ENCODE peak calls at places on chromosomes 4 and X, in ten cellular contexts. One of them, this sample, is unnamed.

GRCh38 chr4:184061582-184061981 is 156.1 kb downstream of the ENPP6 start:
- DNase-seq in endodermal cell: peak; percentile 67
- DNase-seq in tibial artery: no peak
- DNase-seq in heart left ventricle: no peak
- DNase-seq in left ventricle myocardium inferior: no peak
- DNase-seq in heart right ventricle: no peak
- DNase-seq in hepatocyte: no peak
- DNase-seq in esophagus muscularis mucosa: no peak
- DNase-seq in PC-9: no peak
- DNase-seq in A549: no peak
- DNase-seq in this sample: no peak

GRCh38 chr4:171813195-171813955 is at the start of gene GALNTL6:
- DNase-seq in PC-9: no peak
- DNase-seq in esophagus muscularis mucosa: no peak
- DNase-seq in endodermal cell: no peak
- DNase-seq in heart left ventricle: no peak
- DNase-seq in A549: peak; percentile 6
- DNase-seq in hepatocyte: peak; percentile 43
- DNase-seq in left ventricle myocardium inferior: no peak
- DNase-seq in tibial artery: no peak
- DNase-seq in heart right ventricle: peak; percentile 9
- DNase-seq in this sample: no peak

GRCh38 chr4:125187221-125187620 is 127.5 kb upstream of the FAT4 start:
- DNase-seq in heart right ventricle: no peak
- DNase-seq in left ventricle myocardium inferior: no peak
- DNase-seq in heart left ventricle: no peak
- DNase-seq in A549: peak; percentile 1
- DNase-seq in hepatocyte: no peak
- DNase-seq in PC-9: no peak
- DNase-seq in esophagus muscularis mucosa: no peak
- DNase-seq in tibial artery: no peak
- DNase-seq in endodermal cell: no peak
- DNase-seq in this sample: no peak

GRCh38 chr4:91212140-91212681 is 1085.0 kb downstream of the CCSER1 start:
- DNase-seq in hepatocyte: no peak
- DNase-seq in esophagus muscularis mucosa: no peak
- DNase-seq in PC-9: no peak
- DNase-seq in A549: no peak
- DNase-seq in heart right ventricle: no peak
- DNase-seq in tibial artery: no peak
- DNase-seq in left ventricle myocardium inferior: no peak
- DNase-seq in heart left ventricle: no peak
- DNase-seq in endodermal cell: no peak
- DNase-seq in this sample: no peak

GRCh38 chrX:16516473-16516872 is 133.5 kb upstream of the S100G start:
- DNase-seq in PC-9: no peak
- DNase-seq in heart right ventricle: no peak
- DNase-seq in esophagus muscularis mucosa: no peak
- DNase-seq in left ventricle myocardium inferior: no peak
- DNase-seq in hepatocyte: no peak
- DNase-seq in endodermal cell: no peak
- DNase-seq in A549: no peak
- DNase-seq in heart left ventricle: no peak
- DNase-seq in tibial artery: no peak
- DNase-seq in this sample: no peak

GRCh38 chrX:480861-481417 is 94.2 kb upstream of the PPP2R3B start:
- DNase-seq in esophagus muscularis mucosa: no peak
- DNase-seq in left ventricle myocardium inferior: no peak
- DNase-seq in heart left ventricle: no peak
- DNase-seq in tibial artery: no peak
- DNase-seq in A549: no peak
- DNase-seq in hepatocyte: no peak
- DNase-seq in endodermal cell: peak; percentile 33
- DNase-seq in heart right ventricle: no peak
- DNase-seq in PC-9: no peak
- DNase-seq in this sample: no peak

GRCh38 chr4:37666625-37667071 is 19.5 kb downstream of the RELL1 start:
- DNase-seq in heart right ventricle: no peak
- DNase-seq in heart left ventricle: peak; percentile 43
- DNase-seq in hepatocyte: peak; percentile 84
- DNase-seq in left ventricle myocardium inferior: no peak
- DNase-seq in A549: peak; percentile 87
- DNase-seq in tibial artery: peak; percentile 67
- DNase-seq in endodermal cell: no peak
- DNase-seq in PC-9: peak; percentile 95
- DNase-seq in esophagus muscularis mucosa: no peak
- DNase-seq in this sample: no peak

GRCh38 chr4:111512081-111512774 is 633.0 kb upstream of the FAM241A start:
- DNase-seq in hepatocyte: peak; percentile 18
- DNase-seq in esophagus muscularis mucosa: no peak
- DNase-seq in left ventricle myocardium inferior: no peak
- DNase-seq in heart right ventricle: no peak
- DNase-seq in endodermal cell: no peak
- DNase-seq in PC-9: no peak
- DNase-seq in tibial artery: no peak
- DNase-seq in heart left ventricle: no peak
- DNase-seq in A549: peak; percentile 71
- DNase-seq in this sample: no peak

GRCh38 chr4:85603437-85604336 is 128.7 kb downstream of the ARHGAP24 start:
- DNase-seq in PC-9: no peak
- DNase-seq in hepatocyte: no peak
- DNase-seq in endodermal cell: no peak
- DNase-seq in A549: no peak
- DNase-seq in heart right ventricle: no peak
- DNase-seq in tibial artery: no peak
- DNase-seq in esophagus muscularis mucosa: no peak
- DNase-seq in left ventricle myocardium inferior: no peak
- DNase-seq in heart left ventricle: no peak
- DNase-seq in this sample: no peak

GRCh38 chrX:34058005-34058404 is 74.1 kb downstream of the FAM47A start:
- DNase-seq in heart right ventricle: no peak
- DNase-seq in esophagus muscularis mucosa: no peak
- DNase-seq in endodermal cell: peak; percentile 39
- DNase-seq in hepatocyte: no peak
- DNase-seq in A549: no peak
- DNase-seq in tibial artery: no peak
- DNase-seq in PC-9: no peak
- DNase-seq in left ventricle myocardium inferior: no peak
- DNase-seq in heart left ventricle: no peak
- DNase-seq in this sample: no peak

GRCh38 chr4:175066923-175067627 is 148.9 kb downstream of the ADAM29 start:
- DNase-seq in tibial artery: no peak
- DNase-seq in PC-9: no peak
- DNase-seq in endodermal cell: no peak
- DNase-seq in heart left ventricle: no peak
- DNase-seq in esophagus muscularis mucosa: no peak
- DNase-seq in left ventricle myocardium inferior: no peak
- DNase-seq in hepatocyte: no peak
- DNase-seq in A549: no peak
- DNase-seq in heart right ventricle: no peak
- DNase-seq in this sample: no peak

GRCh38 chr4:93897559-93897958 is 69.0 kb downstream of the ATOH1 start:
- DNase-seq in hepatocyte: peak; percentile 8
- DNase-seq in left ventricle myocardium inferior: no peak
- DNase-seq in A549: peak; percentile 7
- DNase-seq in tibial artery: no peak
- DNase-seq in PC-9: no peak
- DNase-seq in esophagus muscularis mucosa: no peak
- DNase-seq in endodermal cell: no peak
- DNase-seq in heart left ventricle: no peak
- DNase-seq in heart right ventricle: no peak
- DNase-seq in this sample: no peak

GRCh38 chrX:153782324-153782723 is 1.5 kb downstream of the SRPK3 start:
- DNase-seq in PC-9: no peak
- DNase-seq in tibial artery: no peak
- DNase-seq in A549: no peak
- DNase-seq in esophagus muscularis mucosa: no peak
- DNase-seq in left ventricle myocardium inferior: no peak
- DNase-seq in hepatocyte: no peak
- DNase-seq in endodermal cell: peak; percentile 74
- DNase-seq in heart left ventricle: no peak
- DNase-seq in heart right ventricle: no peak
- DNase-seq in this sample: no peak
- TF ChIP-seq CTCF in PC-9: no peak
- TF ChIP-seq CTCF in tibial artery: no peak
- TF ChIP-seq CTCF in A549: no peak
- TF ChIP-seq CTCF in esophagus muscularis mucosa: no peak
- TF ChIP-seq CTCF in left ventricle myocardium inferior: no peak
- TF ChIP-seq CTCF in hepatocyte: no peak
- TF ChIP-seq CTCF in endodermal cell: peak; percentile 57
- TF ChIP-seq CTCF in heart left ventricle: no peak
- TF ChIP-seq CTCF in heart right ventricle: no peak
- TF ChIP-seq CTCF in this sample: no peak

DNA sequence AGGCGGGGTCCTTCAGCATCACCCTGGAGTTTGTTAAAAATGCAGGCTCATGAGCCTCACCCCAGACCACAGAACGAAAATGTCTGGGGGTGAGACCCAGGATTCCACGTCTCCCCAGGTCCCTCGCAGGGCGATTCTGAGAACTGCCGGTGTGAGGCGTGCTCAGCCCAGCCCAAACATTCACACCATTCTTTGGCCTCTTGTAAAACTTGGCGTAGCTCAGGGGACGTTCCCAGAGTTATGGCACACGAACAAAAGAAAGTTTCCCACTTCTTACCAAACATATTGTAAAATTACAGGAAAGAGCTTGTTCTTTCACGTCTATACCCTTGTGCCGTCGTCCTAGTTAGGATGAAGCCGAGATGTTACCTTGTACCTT is 12.9 kb downstream of the CD99 start:
- DNase-seq in hepatocyte: no peak
- DNase-seq in esophagus muscularis mucosa: no peak
- DNase-seq in endodermal cell: peak; percentile 67
- DNase-seq in A549: no peak
- DNase-seq in heart right ventricle: peak; percentile 44
- DNase-seq in heart left ventricle: peak; percentile 63
- DNase-seq in PC-9: no peak
- DNase-seq in tibial artery: peak; percentile 62
- DNase-seq in left ventricle myocardium inferior: peak; percentile 47
- DNase-seq in this sample: no peak
- H3K4me1 ChIP-seq in hepatocyte: peaks cover 43% of the 10 kb centered on the region
- H3K4me1 ChIP-seq in esophagus muscularis mucosa: peaks cover 100% of the 10 kb centered on the region
- H3K4me1 ChIP-seq in endodermal cell: no peaks in the 10 kb centered on the region
- H3K4me1 ChIP-seq in A549: peaks cover 38% of the 10 kb centered on the region
- H3K4me1 ChIP-seq in heart right ventricle: peaks cover 97% of the 10 kb centered on the region
- H3K4me1 ChIP-seq in heart left ventricle: peaks cover 74% of the 10 kb centered on the region
- H3K4me1 ChIP-seq in PC-9: peaks cover 40% of the 10 kb centered on the region
- H3K4me1 ChIP-seq in tibial artery: peaks cover 57% of the 10 kb centered on the region
- H3K4me1 ChIP-seq in left ventricle myocardium inferior: peaks cover 99% of the 10 kb centered on the region
- H3K4me1 ChIP-seq in this sample: peaks cover 78% of the 10 kb centered on the region

GRCh38 chr4:56127698-56128097 is 179.0 kb downstream of the CEP135 start:
- DNase-seq in esophagus muscularis mucosa: no peak
- DNase-seq in left ventricle myocardium inferior: no peak
- DNase-seq in PC-9: no peak
- DNase-seq in hepatocyte: no peak
- DNase-seq in heart left ventricle: no peak
- DNase-seq in tibial artery: no peak
- DNase-seq in endodermal cell: no peak
- DNase-seq in heart right ventricle: no peak
- DNase-seq in A549: no peak
- DNase-seq in this sample: no peak

GRCh38 chr4:56128231-56128630 is 179.5 kb downstream of the CEP135 start:
- DNase-seq in PC-9: no peak
- DNase-seq in heart right ventricle: no peak
- DNase-seq in left ventricle myocardium inferior: no peak
- DNase-seq in hepatocyte: no peak
- DNase-seq in A549: no peak
- DNase-seq in esophagus muscularis mucosa: no peak
- DNase-seq in endodermal cell: no peak
- DNase-seq in heart left ventricle: no peak
- DNase-seq in tibial artery: no peak
- DNase-seq in this sample: no peak

GRCh38 chr4:56130609-56131150 is 181.9 kb downstream of the CEP135 start:
- DNase-seq in endodermal cell: no peak
- DNase-seq in esophagus muscularis mucosa: no peak
- DNase-seq in hepatocyte: no peak
- DNase-seq in A549: no peak
- DNase-seq in PC-9: no peak
- DNase-seq in heart right ventricle: no peak
- DNase-seq in heart left ventricle: no peak
- DNase-seq in tibial artery: no peak
- DNase-seq in left ventricle myocardium inferior: no peak
- DNase-seq in this sample: no peak

GRCh38 chr4:56132835-56133234 is 184.1 kb downstream of the CEP135 start:
- DNase-seq in esophagus muscularis mucosa: no peak
- DNase-seq in PC-9: no peak
- DNase-seq in A549: no peak
- DNase-seq in heart right ventricle: no peak
- DNase-seq in tibial artery: no peak
- DNase-seq in heart left ventricle: no peak
- DNase-seq in endodermal cell: no peak
- DNase-seq in left ventricle myocardium inferior: no peak
- DNase-seq in hepatocyte: no peak
- DNase-seq in this sample: no peak

DNA sequence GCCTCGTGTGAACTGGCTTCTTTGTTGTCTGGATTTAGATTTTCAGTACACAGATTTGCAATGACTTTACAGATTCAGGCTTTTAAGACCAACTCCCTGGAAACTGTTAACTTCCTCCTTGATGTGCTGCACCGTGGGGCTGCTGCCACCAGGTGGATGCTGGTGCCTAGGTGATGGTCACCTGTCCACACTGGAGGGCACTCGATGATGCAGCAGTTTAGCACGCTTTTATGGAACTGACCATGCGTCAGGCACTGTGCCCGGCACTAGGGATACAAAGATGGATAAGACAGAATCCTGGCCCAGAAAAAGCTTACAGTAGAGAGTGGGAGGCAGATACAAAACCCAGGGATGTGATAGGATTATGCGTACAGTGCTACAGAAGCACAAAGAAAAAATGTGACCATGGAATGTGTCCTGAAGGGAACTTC is 180.7 kb downstream of the CEP135 start:
- DNase-seq in hepatocyte: peak; percentile 63
- DNase-seq in endodermal cell: peak; percentile 87
- DNase-seq in esophagus muscularis mucosa: no peak
- DNase-seq in PC-9: no peak
- DNase-seq in left ventricle myocardium inferior: no peak
- DNase-seq in heart left ventricle: no peak
- DNase-seq in heart right ventricle: no peak
- DNase-seq in A549: peak; percentile 48
- DNase-seq in tibial artery: no peak
- DNase-seq in this sample: no peak
- TF ChIP-seq CTCF in hepatocyte: peak; percentile 52
- TF ChIP-seq CTCF in endodermal cell: peak; percentile 82
- TF ChIP-seq CTCF in esophagus muscularis mucosa: no peak
- TF ChIP-seq CTCF in PC-9: peak; percentile 59
- TF ChIP-seq CTCF in left ventricle myocardium inferior: no peak
- TF ChIP-seq CTCF in heart left ventricle: no peak
- TF ChIP-seq CTCF in heart right ventricle: no peak
- TF ChIP-seq CTCF in A549: no peak
- TF ChIP-seq CTCF in tibial artery: no peak
- TF ChIP-seq CTCF in this sample: no peak

DNA sequence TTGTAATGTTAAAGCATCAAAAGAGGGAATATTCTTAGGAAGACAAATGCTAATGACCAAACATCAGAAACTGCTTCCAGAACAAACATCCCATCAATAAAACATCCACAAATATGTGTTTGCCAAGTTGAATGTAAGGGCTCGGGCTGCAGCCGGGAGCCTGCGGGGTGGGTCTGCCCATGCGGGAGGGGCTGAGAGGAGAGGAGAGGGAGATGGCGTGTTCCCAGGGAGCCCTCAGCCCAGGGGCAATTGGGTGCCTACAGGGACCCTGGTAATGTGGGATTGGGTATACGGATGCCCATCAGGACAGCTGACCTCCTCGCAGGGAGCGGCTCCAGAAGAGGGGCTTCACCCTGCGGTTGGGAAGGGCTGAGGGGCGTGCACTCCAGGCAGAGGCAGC is 38.4 kb upstream of the PSAPL1 start:
- DNase-seq in left ventricle myocardium inferior: no peak
- DNase-seq in heart left ventricle: no peak
- DNase-seq in esophagus muscularis mucosa: no peak
- DNase-seq in A549: no peak
- DNase-seq in heart right ventricle: no peak
- DNase-seq in tibial artery: no peak
- DNase-seq in PC-9: no peak
- DNase-seq in hepatocyte: no peak
- DNase-seq in endodermal cell: no peak
- DNase-seq in this sample: no peak
- H3K4me1 ChIP-seq in left ventricle myocardium inferior: no peaks in the 10 kb centered on the region
- H3K4me1 ChIP-seq in heart left ventricle: no peaks in the 10 kb centered on the region
- H3K4me1 ChIP-seq in esophagus muscularis mucosa: no peaks in the 10 kb centered on the region
- H3K4me1 ChIP-seq in A549: no peaks in the 10 kb centered on the region
- H3K4me1 ChIP-seq in heart right ventricle: no peaks in the 10 kb centered on the region
- H3K4me1 ChIP-seq in tibial artery: no peaks in the 10 kb centered on the region
- H3K4me1 ChIP-seq in PC-9: no peaks in the 10 kb centered on the region
- H3K4me1 ChIP-seq in hepatocyte: no peaks in the 10 kb centered on the region
- H3K4me1 ChIP-seq in endodermal cell: no peaks in the 10 kb centered on the region
- H3K4me1 ChIP-seq in this sample: no peaks in the 10 kb centered on the region